ENCODE peak calls at places on chromosomes 4 and X, in seven cellular contexts. One of them, this sample, is unnamed.
A peak's percentile ranks its signal among the peaks of the same experiment; 100 is the strongest.

GRCh38 chr4:34148322-34148908 is 2095.9 kb downstream of the ARAP2 start:
- DNase-seq in IMR-90: no peak
- DNase-seq in cardiac septum: no peak
- DNase-seq in stimulated activated CD4-positive, alpha-beta T cell treated with anti-CD3 and anti-CD28 coated beads, Interleukin-4, amount 100 ng/mL, for 48 hours: no peak
- DNase-seq in midbrain: no peak
- DNase-seq in SJSA1: no peak
- DNase-seq in progenitor cell of endocrine pancreas: no peak
- DNase-seq in this sample: no peak

GRCh38 chrX:39779952-39780783 is 317.6 kb downstream of the BCOR start:
- DNase-seq in IMR-90: no peak
- DNase-seq in cardiac septum: no peak
- DNase-seq in stimulated activated CD4-positive, alpha-beta T cell treated with anti-CD3 and anti-CD28 coated beads, Interleukin-4, amount 100 ng/mL, for 48 hours: no peak
- DNase-seq in midbrain: no peak
- DNase-seq in SJSA1: no peak
- DNase-seq in progenitor cell of endocrine pancreas: no peak
- DNase-seq in this sample: no peak

GRCh38 chr4:142960867-142961644 is 115.0 kb upstream of the INPP4B start:
- DNase-seq in IMR-90: no peak
- DNase-seq in cardiac septum: no peak
- DNase-seq in stimulated activated CD4-positive, alpha-beta T cell treated with anti-CD3 and anti-CD28 coated beads, Interleukin-4, amount 100 ng/mL, for 48 hours: no peak
- DNase-seq in midbrain: peak; percentile 15
- DNase-seq in SJSA1: no peak
- DNase-seq in progenitor cell of endocrine pancreas: no peak
- DNase-seq in this sample: no peak

GRCh38 chr4:45701616-45702015 is 422.2 kb downstream of the GABRG1 start:
- DNase-seq in IMR-90: no peak
- DNase-seq in cardiac septum: no peak
- DNase-seq in stimulated activated CD4-positive, alpha-beta T cell treated with anti-CD3 and anti-CD28 coated beads, Interleukin-4, amount 100 ng/mL, for 48 hours: no peak
- DNase-seq in midbrain: no peak
- DNase-seq in SJSA1: no peak
- DNase-seq in progenitor cell of endocrine pancreas: no peak
- DNase-seq in this sample: no peak

GRCh38 chrX:133413218-133413925 is 1.9 kb downstream of the GPC4 start:
- DNase-seq in IMR-90: no peak
- DNase-seq in cardiac septum: no peak
- DNase-seq in stimulated activated CD4-positive, alpha-beta T cell treated with anti-CD3 and anti-CD28 coated beads, Interleukin-4, amount 100 ng/mL, for 48 hours: no peak
- DNase-seq in midbrain: no peak
- DNase-seq in SJSA1: peak; percentile 34
- DNase-seq in progenitor cell of endocrine pancreas: peak; percentile 13
- DNase-seq in this sample: no peak

GRCh38 chrX:22164770-22165388 is 107.8 kb upstream of the CBLL2 start:
- DNase-seq in IMR-90: peak; percentile 36
- DNase-seq in cardiac septum: no peak
- DNase-seq in stimulated activated CD4-positive, alpha-beta T cell treated with anti-CD3 and anti-CD28 coated beads, Interleukin-4, amount 100 ng/mL, for 48 hours: no peak
- DNase-seq in midbrain: no peak
- DNase-seq in SJSA1: no peak
- DNase-seq in progenitor cell of endocrine pancreas: no peak
- DNase-seq in this sample: no peak

GRCh38 chr4:89295415-89295927 is 12.1 kb downstream of the GPRIN3 start:
- DNase-seq in IMR-90: no peak
- DNase-seq in cardiac septum: no peak
- DNase-seq in stimulated activated CD4-positive, alpha-beta T cell treated with anti-CD3 and anti-CD28 coated beads, Interleukin-4, amount 100 ng/mL, for 48 hours: no peak
- DNase-seq in midbrain: no peak
- DNase-seq in SJSA1: no peak
- DNase-seq in progenitor cell of endocrine pancreas: no peak
- DNase-seq in this sample: no peak

GRCh38 chrX:118594697-118595420 is 99.2 kb downstream of the DOCK11 start:
- DNase-seq in IMR-90: no peak
- DNase-seq in cardiac septum: no peak
- DNase-seq in stimulated activated CD4-positive, alpha-beta T cell treated with anti-CD3 and anti-CD28 coated beads, Interleukin-4, amount 100 ng/mL, for 48 hours: no peak
- DNase-seq in midbrain: no peak
- DNase-seq in SJSA1: no peak
- DNase-seq in progenitor cell of endocrine pancreas: no peak
- DNase-seq in this sample: no peak

GRCh38 chr4:113617195-113617594 is 144.3 kb downstream of the CAMK2D start:
- DNase-seq in IMR-90: no peak
- DNase-seq in cardiac septum: no peak
- DNase-seq in stimulated activated CD4-positive, alpha-beta T cell treated with anti-CD3 and anti-CD28 coated beads, Interleukin-4, amount 100 ng/mL, for 48 hours: no peak
- DNase-seq in midbrain: no peak
- DNase-seq in SJSA1: no peak
- DNase-seq in progenitor cell of endocrine pancreas: no peak
- DNase-seq in this sample: no peak

GRCh38 chr4:42397635-42398447 is 553 bp downstream of the SHISA3 start:
- DNase-seq in IMR-90: peak; percentile 12
- DNase-seq in cardiac septum: no peak
- DNase-seq in stimulated activated CD4-positive, alpha-beta T cell treated with anti-CD3 and anti-CD28 coated beads, Interleukin-4, amount 100 ng/mL, for 48 hours: peak; percentile 33
- DNase-seq in midbrain: no peak
- DNase-seq in SJSA1: peak; percentile 3
- DNase-seq in progenitor cell of endocrine pancreas: no peak
- DNase-seq in this sample: no peak

GRCh38 chrX:64206556-64207162 is 1.2 kb upstream of the AMER1 start:
- DNase-seq in IMR-90: peak; percentile 55
- DNase-seq in cardiac septum: no peak
- DNase-seq in stimulated activated CD4-positive, alpha-beta T cell treated with anti-CD3 and anti-CD28 coated beads, Interleukin-4, amount 100 ng/mL, for 48 hours: peak; percentile 2
- DNase-seq in midbrain: no peak
- DNase-seq in SJSA1: no peak
- DNase-seq in progenitor cell of endocrine pancreas: no peak
- DNase-seq in this sample: no peak

GRCh38 chr4:181008164-181008563 is 1235.0 kb upstream of the TENM3 start:
- DNase-seq in IMR-90: no peak
- DNase-seq in cardiac septum: no peak
- DNase-seq in stimulated activated CD4-positive, alpha-beta T cell treated with anti-CD3 and anti-CD28 coated beads, Interleukin-4, amount 100 ng/mL, for 48 hours: no peak
- DNase-seq in midbrain: no peak
- DNase-seq in SJSA1: no peak
- DNase-seq in progenitor cell of endocrine pancreas: no peak
- DNase-seq in this sample: no peak

GRCh38 chr4:10635096-10635495 is 49.5 kb downstream of the CLNK start:
- DNase-seq in IMR-90: no peak
- DNase-seq in cardiac septum: no peak
- DNase-seq in stimulated activated CD4-positive, alpha-beta T cell treated with anti-CD3 and anti-CD28 coated beads, Interleukin-4, amount 100 ng/mL, for 48 hours: no peak
- DNase-seq in midbrain: peak; percentile 1
- DNase-seq in SJSA1: no peak
- DNase-seq in progenitor cell of endocrine pancreas: no peak
- DNase-seq in this sample: no peak

GRCh38 chr4:52665592-52665991 is 6.5 kb upstream of the USP46 start:
- DNase-seq in IMR-90: no peak
- DNase-seq in cardiac septum: no peak
- DNase-seq in stimulated activated CD4-positive, alpha-beta T cell treated with anti-CD3 and anti-CD28 coated beads, Interleukin-4, amount 100 ng/mL, for 48 hours: no peak
- DNase-seq in midbrain: no peak
- DNase-seq in SJSA1: peak; percentile 18
- DNase-seq in progenitor cell of endocrine pancreas: no peak
- DNase-seq in this sample: no peak

GRCh38 chr4:86530183-86530582 is 63.9 kb upstream of the PTPN13 start:
- DNase-seq in IMR-90: no peak
- DNase-seq in cardiac septum: no peak
- DNase-seq in stimulated activated CD4-positive, alpha-beta T cell treated with anti-CD3 and anti-CD28 coated beads, Interleukin-4, amount 100 ng/mL, for 48 hours: no peak
- DNase-seq in midbrain: no peak
- DNase-seq in SJSA1: no peak
- DNase-seq in progenitor cell of endocrine pancreas: no peak
- DNase-seq in this sample: no peak